ENCODE peak calls at places on chromosomes 6 and 20, in five cellular contexts. One of them, this sample, is unnamed.

GRCh38 chr6:14726816-14727493 is 518.9 kb upstream of the JARID2 start:
- DNase-seq in lower lobe of right lung: no peak
- DNase-seq in RWPE1: no peak
- DNase-seq in astrocyte: peak; percentile 22
- DNase-seq in fibroblast of the aortic adventitia: no peak
- DNase-seq in this sample: no peak

GRCh38 chr20:997016-997415 is 5.1 kb downstream of the RSPO4 start:
- DNase-seq in lower lobe of right lung: no peak
- DNase-seq in astrocyte: no peak
- DNase-seq in fibroblast of the aortic adventitia: no peak
- DNase-seq in RWPE1: no peak
- DNase-seq in this sample: no peak

GRCh38 chr6:121639041-121639440 is 203.6 kb downstream of the GJA1 start:
- DNase-seq in RWPE1: no peak
- DNase-seq in fibroblast of the aortic adventitia: no peak
- DNase-seq in lower lobe of right lung: no peak
- DNase-seq in astrocyte: peak; percentile 50
- DNase-seq in this sample: no peak

GRCh38 chr6:92710048-92710447 is 709.3 kb downstream of the EPHA7 start:
- DNase-seq in fibroblast of the aortic adventitia: no peak
- DNase-seq in astrocyte: no peak
- DNase-seq in RWPE1: no peak
- DNase-seq in lower lobe of right lung: no peak
- DNase-seq in this sample: no peak

GRCh38 chr20:1505361-1505760 is 14.1 kb upstream of the SIRPB2 start:
- DNase-seq in lower lobe of right lung: no peak
- DNase-seq in fibroblast of the aortic adventitia: peak; percentile 36
- DNase-seq in RWPE1: peak; percentile 65
- DNase-seq in astrocyte: no peak
- DNase-seq in this sample: peak; percentile 88

GRCh38 chr6:44480097-44480539 is 92.6 kb downstream of the CDC5L start:
- DNase-seq in lower lobe of right lung: no peak
- DNase-seq in astrocyte: no peak
- DNase-seq in fibroblast of the aortic adventitia: no peak
- DNase-seq in RWPE1: no peak
- DNase-seq in this sample: no peak

GRCh38 chr6:75934643-75935472 is 137.6 kb downstream of the IMPG1 start:
- DNase-seq in fibroblast of the aortic adventitia: peak; percentile 80
- DNase-seq in astrocyte: peak; percentile 66
- DNase-seq in lower lobe of right lung: no peak
- DNase-seq in RWPE1: peak; percentile 74
- DNase-seq in this sample: peak; percentile 81

GRCh38 chr20:8367679-8368078 is 235.6 kb downstream of the PLCB1 start:
- DNase-seq in lower lobe of right lung: no peak
- DNase-seq in astrocyte: no peak
- DNase-seq in RWPE1: no peak
- DNase-seq in fibroblast of the aortic adventitia: no peak
- DNase-seq in this sample: no peak

GRCh38 chr6:166567107-166567506 is 19.4 kb downstream of the RAMACL start:
- DNase-seq in astrocyte: peak; percentile 99
- DNase-seq in RWPE1: peak; percentile 94
- DNase-seq in lower lobe of right lung: no peak
- DNase-seq in fibroblast of the aortic adventitia: peak; percentile 91
- DNase-seq in this sample: peak; percentile 97

GRCh38 chr6:64230530-64230929 is 594.9 kb downstream of the PHF3 start:
- DNase-seq in fibroblast of the aortic adventitia: no peak
- DNase-seq in RWPE1: no peak
- DNase-seq in lower lobe of right lung: no peak
- DNase-seq in astrocyte: no peak
- DNase-seq in this sample: no peak

GRCh38 chr6:26016326-26017275 is 54.0 kb downstream of the TRIM38 start:
- DNase-seq in RWPE1: no peak
- DNase-seq in fibroblast of the aortic adventitia: no peak
- DNase-seq in astrocyte: peak; percentile 17
- DNase-seq in lower lobe of right lung: no peak
- DNase-seq in this sample: peak; percentile 47

GRCh38 chr6:170063851-170064617 is 226.8 kb downstream of the DLL1 start:
- DNase-seq in fibroblast of the aortic adventitia: no peak
- DNase-seq in RWPE1: no peak
- DNase-seq in lower lobe of right lung: no peak
- DNase-seq in astrocyte: no peak
- DNase-seq in this sample: no peak

GRCh38 chr20:58224974-58225373 is 3.5 kb downstream of the ANKRD60 start:
- DNase-seq in fibroblast of the aortic adventitia: no peak
- DNase-seq in astrocyte: no peak
- DNase-seq in lower lobe of right lung: no peak
- DNase-seq in RWPE1: no peak
- DNase-seq in this sample: no peak

GRCh38 chr6:2684059-2684749 is 66.5 kb downstream of the MYLK4 start:
- DNase-seq in lower lobe of right lung: no peak
- DNase-seq in fibroblast of the aortic adventitia: no peak
- DNase-seq in astrocyte: peak; percentile 71
- DNase-seq in RWPE1: peak; percentile 83
- DNase-seq in this sample: peak; percentile 90

GRCh38 chr6:124233221-124233620 is 429.6 kb downstream of the NKAIN2 start:
- DNase-seq in fibroblast of the aortic adventitia: no peak
- DNase-seq in astrocyte: no peak
- DNase-seq in lower lobe of right lung: no peak
- DNase-seq in RWPE1: no peak
- DNase-seq in this sample: no peak

GRCh38 chr20:47496118-47496517 is 5.6 kb upstream of the NCOA3 start:
- DNase-seq in lower lobe of right lung: no peak
- DNase-seq in RWPE1: no peak
- DNase-seq in astrocyte: no peak
- DNase-seq in fibroblast of the aortic adventitia: no peak
- DNase-seq in this sample: no peak

GRCh38 chr20:22374678-22375590 is 209.4 kb downstream of the FOXA2 start:
- DNase-seq in fibroblast of the aortic adventitia: peak; percentile 50
- DNase-seq in RWPE1: peak; percentile 57
- DNase-seq in lower lobe of right lung: no peak
- DNase-seq in astrocyte: peak; percentile 10
- DNase-seq in this sample: peak; percentile 78

DNA sequence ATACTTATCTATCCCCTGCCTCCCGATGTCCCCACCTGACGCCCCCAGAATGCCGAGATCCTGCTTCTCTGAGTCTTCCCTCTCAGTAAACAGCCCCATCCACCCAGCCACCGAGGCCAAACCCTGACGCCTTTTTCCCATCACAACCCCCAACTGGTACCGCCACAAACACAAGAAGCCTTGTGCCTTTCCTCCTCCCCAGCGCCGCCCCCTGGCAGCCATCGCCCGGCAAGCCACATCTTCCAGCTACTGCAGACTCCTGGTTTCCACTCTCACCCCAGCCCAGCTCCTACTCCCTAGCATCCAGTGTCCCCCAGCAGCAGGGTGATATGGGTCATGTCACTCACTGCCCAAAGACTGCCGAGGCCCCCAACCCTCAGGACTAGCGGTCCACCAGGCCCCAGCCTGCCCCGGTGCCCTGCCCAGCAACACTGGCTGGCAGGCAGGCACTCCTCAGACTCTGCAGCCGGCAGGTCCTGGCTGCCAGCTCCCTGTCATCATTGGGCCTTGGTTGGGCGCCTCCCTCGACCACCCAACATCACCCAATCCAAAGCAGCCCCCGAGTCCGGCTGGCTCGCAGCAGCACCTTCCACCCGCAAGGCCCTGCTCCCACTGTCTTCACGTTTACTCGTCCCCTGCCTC is 11.2 kb downstream of the TCFL5 start:
- DNase-seq in fibroblast of the aortic adventitia: no peak
- DNase-seq in lower lobe of right lung: no peak
- DNase-seq in astrocyte: no peak
- DNase-seq in RWPE1: no peak
- DNase-seq in this sample: no peak
- TF ChIP-seq CTCF in fibroblast of the aortic adventitia: no peak
- TF ChIP-seq CTCF in lower lobe of right lung: no peak
- TF ChIP-seq CTCF in astrocyte: no peak
- TF ChIP-seq CTCF in RWPE1: no peak
- TF ChIP-seq CTCF in this sample: no peak

GRCh38 chr6:130218136-130218535 is 4.6 kb downstream of the SAMD3 start:
- DNase-seq in fibroblast of the aortic adventitia: no peak
- DNase-seq in lower lobe of right lung: no peak
- DNase-seq in astrocyte: no peak
- DNase-seq in RWPE1: no peak
- DNase-seq in this sample: no peak

GRCh38 chr6:130222775-130223174 is at the start of gene SAMD3:
- DNase-seq in fibroblast of the aortic adventitia: no peak
- DNase-seq in lower lobe of right lung: no peak
- DNase-seq in astrocyte: no peak
- DNase-seq in RWPE1: no peak
- DNase-seq in this sample: no peak

DNA sequence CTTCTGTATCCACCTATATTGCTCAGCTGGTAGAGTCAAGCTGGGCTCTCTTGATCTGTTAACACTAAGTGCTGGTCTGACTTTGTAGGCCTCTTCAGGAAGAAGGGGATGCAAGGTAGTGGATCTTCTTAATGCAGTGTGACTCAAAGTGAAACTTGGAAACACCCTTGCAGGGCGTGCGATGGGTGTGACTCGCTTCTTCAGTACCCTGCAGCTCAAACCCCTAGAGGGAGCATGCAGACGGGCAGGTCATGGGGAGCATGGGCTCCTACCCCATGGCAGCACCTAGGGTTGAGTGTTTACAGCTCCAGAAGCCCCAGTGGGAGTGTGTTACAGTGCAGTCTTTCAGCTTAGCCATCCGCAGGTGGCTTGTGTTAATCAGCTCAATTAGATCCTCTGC is 757 bp upstream of the SAMD3 start:
- DNase-seq in fibroblast of the aortic adventitia: peak; percentile 12
- DNase-seq in lower lobe of right lung: no peak
- DNase-seq in astrocyte: no peak
- DNase-seq in RWPE1: no peak
- DNase-seq in this sample: peak; percentile 18
- TF ChIP-seq CTCF in fibroblast of the aortic adventitia: no peak
- TF ChIP-seq CTCF in lower lobe of right lung: no peak
- TF ChIP-seq CTCF in astrocyte: no peak
- TF ChIP-seq CTCF in RWPE1: no peak
- TF ChIP-seq CTCF in this sample: no peak

DNA sequence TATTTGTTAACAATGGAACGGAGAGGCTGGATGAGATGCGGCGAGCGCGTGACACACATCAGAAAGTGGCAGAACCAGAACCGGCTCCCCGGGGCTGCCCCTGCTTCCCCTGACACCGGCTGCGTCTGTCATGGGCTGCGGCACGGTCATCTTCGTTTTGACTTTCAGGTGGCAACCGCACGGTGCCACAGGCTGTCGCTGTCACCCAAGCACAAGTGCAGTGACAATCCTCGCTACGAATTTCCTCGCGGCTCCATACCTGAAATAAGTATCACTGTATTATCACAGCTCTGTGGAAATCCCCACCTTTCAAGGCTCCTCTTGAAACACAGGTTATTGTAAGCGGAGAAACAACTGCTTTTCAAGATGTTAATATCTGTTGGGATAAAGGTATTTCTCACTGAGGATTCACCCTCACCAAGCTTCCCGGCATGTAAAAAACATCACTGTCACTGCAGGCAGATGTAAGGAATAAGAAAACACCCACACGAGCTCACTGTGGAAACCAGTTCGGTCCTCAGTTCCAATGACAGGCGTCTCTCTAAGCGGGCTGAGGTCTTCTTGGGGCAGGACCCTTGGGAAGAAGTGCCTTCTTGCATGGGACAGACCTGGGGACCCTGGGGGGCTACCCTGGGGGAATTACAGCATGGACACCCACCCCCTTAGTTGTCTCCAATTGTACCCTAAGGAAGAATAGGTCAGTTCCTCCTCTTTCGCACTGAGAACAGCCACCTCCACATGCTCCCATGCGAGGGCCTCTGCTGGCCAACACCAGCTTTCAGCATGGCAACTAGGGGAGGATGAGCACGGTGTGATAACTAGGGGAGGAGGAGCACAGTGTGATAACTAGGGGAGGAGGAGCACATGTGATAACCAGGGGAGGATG is 86.3 kb downstream of the DACT2 start:
- DNase-seq in lower lobe of right lung: no peak
- DNase-seq in astrocyte: no peak
- DNase-seq in fibroblast of the aortic adventitia: no peak
- DNase-seq in RWPE1: no peak
- DNase-seq in this sample: no peak
- TF ChIP-seq CTCF in lower lobe of right lung: no peak
- TF ChIP-seq CTCF in astrocyte: no peak
- TF ChIP-seq CTCF in fibroblast of the aortic adventitia: no peak
- TF ChIP-seq CTCF in RWPE1: no peak
- TF ChIP-seq CTCF in this sample: no peak

GRCh38 chr6:30071081-30071818 is 4.3 kb downstream of the PPP1R11 start:
- DNase-seq in fibroblast of the aortic adventitia: peak; percentile 11
- DNase-seq in lower lobe of right lung: peak; percentile 44
- DNase-seq in RWPE1: no peak
- DNase-seq in astrocyte: peak; percentile 13
- DNase-seq in this sample: no peak
- TF ChIP-seq CTCF in fibroblast of the aortic adventitia: peak; percentile 7
- TF ChIP-seq CTCF in lower lobe of right lung: peak; percentile 8
- TF ChIP-seq CTCF in RWPE1: no peak
- TF ChIP-seq CTCF in astrocyte: no peak
- TF ChIP-seq CTCF in this sample: no peak

GRCh38 chr20:63177785-63178444 is 38.0 kb downstream of the YTHDF1 start:
- DNase-seq in RWPE1: no peak
- DNase-seq in fibroblast of the aortic adventitia: no peak
- DNase-seq in astrocyte: no peak
- DNase-seq in lower lobe of right lung: no peak
- DNase-seq in this sample: no peak
- TF ChIP-seq CTCF in RWPE1: no peak
- TF ChIP-seq CTCF in fibroblast of the aortic adventitia: no peak
- TF ChIP-seq CTCF in astrocyte: no peak
- TF ChIP-seq CTCF in lower lobe of right lung: no peak
- TF ChIP-seq CTCF in this sample: no peak

GRCh38 chr6:100209323-100210137 is 215.5 kb upstream of the MCHR2 start:
- DNase-seq in RWPE1: no peak
- DNase-seq in lower lobe of right lung: no peak
- DNase-seq in astrocyte: peak; percentile 23
- DNase-seq in fibroblast of the aortic adventitia: peak; percentile 60
- DNase-seq in this sample: no peak
- TF ChIP-seq CTCF in RWPE1: no peak
- TF ChIP-seq CTCF in lower lobe of right lung: no peak
- TF ChIP-seq CTCF in astrocyte: no peak
- TF ChIP-seq CTCF in fibroblast of the aortic adventitia: no peak
- TF ChIP-seq CTCF in this sample: no peak

This sample was measured in MCF 10A.